ENCODE peak calls at places on chromosomes 1 and 21, in four cellular contexts. S is astrocyte, M is neural progenitor cell, T is hepatocyte. N is an unnamed sample. For H3K27me3, the result is how much of the 10 kb centered on the place peaks cover.

GRCh38 chr1:214859647-214860046 is 222.9 kb upstream of the KCNK2 start:
- DNase-seq in S (no peak), M (no peak), T (no peak), N (no peak)

GRCh38 chr1:174797398-174797797 is 202.3 kb upstream of the CACYBP start:
- DNase-seq in S (no peak), M (no peak), T (no peak), N (no peak)

GRCh38 chr1:84496498-84496897 is 9.7 kb upstream of the SPATA1 start:
- DNase-seq in S (no peak), M (no peak), T (no peak), N (no peak)

GRCh38 chr1:227841141-227841540 is 25.7 kb downstream of the PRSS38 start:
- DNase-seq in S (no peak), M (no peak), T (no peak), N (no peak)

GRCh38 chr21:39016740-39017315 is 166.4 kb downstream of the PSMG1 start:
- DNase-seq in S (no peak), M (no peak), T (no peak), N (no peak)

GRCh38 chr1:57424231-57425027 is 569 bp upstream of the DAB1 start:
- DNase-seq in S (peak), M (peak), T (peak), N (no peak)

GRCh38 chr1:30759718-30760281 is 2.2 kb upstream of the LAPTM5 start:
- DNase-seq in S (no peak), M (no peak), T (no peak), N (no peak)

GRCh38 chr1:18764362-18764761 is 95.1 kb downstream of the TAS1R2 start:
- DNase-seq in S (no peak), M (no peak), T (no peak), N (no peak)

GRCh38 chr1:94071956-94072355 is 49.0 kb downstream of the ABCA4 start:
- DNase-seq in S (no peak), M (no peak), T (no peak), N (no peak)

GRCh38 chr1:38038836-38039235 is 7.8 kb downstream of the POU3F1 start:
- DNase-seq in S (peak), M (no peak), T (peak), N (no peak)

GRCh38 chr1:66294692-66295384 is 239.1 kb upstream of the SGIP1 start:
- DNase-seq in S (peak), M (no peak), T (peak), N (peak)

GRCh38 chr1:98086796-98087195 is 166.0 kb upstream of the DPYD start:
- DNase-seq in S (peak), M (peak), T (peak), N (peak)

GRCh38 chr1:155012052-155012546 is 9.5 kb downstream of the ZBTB7B start:
- DNase-seq in S (no peak), M (peak), T (peak), N (no peak)

GRCh38 chr1:109493805-109494539 is at the start of gene CYB561D1:
- DNase-seq in S (peak), M (peak), T (peak), N (peak)

DNA sequence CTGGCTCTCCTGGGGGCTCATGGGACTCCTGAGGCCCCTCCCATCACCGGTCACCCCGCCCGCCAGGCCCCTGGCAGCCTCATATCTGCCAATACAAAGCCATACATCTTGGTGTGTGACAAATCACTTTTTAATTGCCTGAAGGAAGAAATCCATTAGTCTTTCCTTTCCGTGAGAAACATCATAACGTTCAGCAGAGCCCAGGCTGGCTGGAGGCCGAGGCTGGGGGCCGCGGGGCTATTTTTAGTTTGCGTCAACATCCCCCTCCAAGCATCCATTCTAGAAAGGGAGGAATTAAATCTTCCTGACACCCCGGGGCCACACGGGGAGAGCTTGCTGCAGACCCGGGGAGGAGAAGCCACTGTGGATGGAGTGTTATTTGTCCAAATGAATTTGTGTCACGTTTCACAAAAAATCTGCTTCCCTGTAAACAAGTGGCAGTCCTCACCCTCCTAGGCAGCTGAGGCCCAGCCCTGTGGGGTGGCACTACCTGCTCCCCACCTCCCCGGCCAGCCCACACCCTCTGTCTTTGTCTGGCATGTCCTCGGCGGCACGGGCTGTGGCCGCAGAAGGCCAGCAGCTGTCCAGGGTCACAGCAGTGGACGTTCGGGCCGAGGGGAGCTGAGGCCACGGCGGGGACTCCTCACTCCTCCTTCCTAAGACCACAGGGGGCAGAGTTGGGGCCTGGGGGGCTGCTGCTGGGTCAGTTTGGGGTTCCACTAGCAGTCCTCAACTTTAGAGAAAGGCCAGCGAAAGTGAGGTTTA is 236.9 kb upstream of the VAMP3 start:
- DNase-seq in S (peak), M (no peak), T (no peak), N (no peak)
- H2AFZ ChIP-seq in S (peak), M (no peak), T (no peak), N (no peak)

GRCh38 chr1:58575831-58576726 is 973 bp downstream of the TACSTD2 start:
- DNase-seq in S (no peak), M (no peak), T (no peak), N (peak)
- TF ChIP-seq EZH2 in S (no peak), M (no peak), T (no peak), N (no peak)

GRCh38 chr21:45756669-45757068 is 113.1 kb downstream of the PCBP3 start:
- DNase-seq in S (no peak), M (no peak), T (no peak), N (no peak)
- H3K27me3 ChIP-seq in S (under half), M (under half), T (under half), N (under half)

GRCh38 chr1:211653907-211654553 is 21.4 kb downstream of the NEK2 start:
- DNase-seq in S (no peak), M (peak), T (peak), N (peak)
- H2AFZ ChIP-seq in S (peak), M (peak), T (no peak), N (no peak)

DNA sequence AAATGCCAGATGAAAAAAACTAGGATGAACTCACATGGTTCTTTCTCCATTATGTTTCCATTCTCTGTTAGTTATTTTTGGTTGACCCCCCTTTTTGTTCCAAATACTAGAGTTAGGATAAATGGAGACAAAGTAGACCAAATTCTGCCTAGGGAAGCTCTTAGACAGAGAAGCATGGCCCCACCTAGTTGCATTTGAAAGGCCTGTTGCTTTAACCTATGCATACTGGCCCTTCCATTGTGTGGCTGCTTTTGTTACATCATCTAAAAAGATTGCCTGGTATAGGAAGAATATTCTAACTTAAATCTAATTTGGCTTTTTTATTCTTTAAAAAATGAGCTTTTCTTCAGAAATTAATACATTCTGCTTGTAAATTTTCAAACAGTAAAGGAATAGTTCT is 176.2 kb downstream of the PAPPA2 start:
- DNase-seq in S (no peak), M (no peak), T (no peak), N (no peak)
- TF ChIP-seq EZH2 in S (no peak), M (no peak), T (no peak), N (no peak)

GRCh38 chr1:44417351-44418021 is 12.4 kb downstream of the RNF220 start:
- DNase-seq in S (no peak), M (peak), T (peak), N (no peak)
- H3K27me3 ChIP-seq in S (half or more), M (half or more), T (half or more), N (under half)

GRCh38 chr1:48794815-48795214 is 18.1 kb upstream of the BEND5 start:
- DNase-seq in S (no peak), M (no peak), T (no peak), N (peak)

GRCh38 chr1:48793863-48794262 is 17.2 kb upstream of the BEND5 start:
- DNase-seq in S (no peak), M (no peak), T (no peak), N (no peak)

GRCh38 chr1:48785869-48786268 is 9.2 kb upstream of the BEND5 start:
- DNase-seq in S (no peak), M (no peak), T (no peak), N (no peak)

GRCh38 chr1:48790397-48790796 is 13.7 kb upstream of the BEND5 start:
- DNase-seq in S (no peak), M (no peak), T (no peak), N (no peak)

GRCh38 chr1:48789903-48790302 is 13.2 kb upstream of the BEND5 start:
- DNase-seq in S (no peak), M (no peak), T (no peak), N (no peak)
- H2AFZ ChIP-seq in S (no peak), M (no peak), T (no peak), N (peak)